ENCODE peak calls at places on chromosomes 5 and 9, in seven cellular contexts. One of them, this sample, is unnamed.

GRCh38 chr5:11681796-11682195 is 222.4 kb downstream of the CTNND2 start:
- DNase-seq in omental fat pad: no peak
- DNase-seq in neural crest cell: no peak
- DNase-seq in OCI-M1: no peak
- DNase-seq in globus pallidus: no peak
- DNase-seq in NCI-H2081: no peak
- DNase-seq in AG20443: no peak
- DNase-seq in this sample: no peak

GRCh38 chr5:61416010-61416409 is 84.0 kb downstream of the ZSWIM6 start:
- DNase-seq in omental fat pad: no peak
- DNase-seq in globus pallidus: no peak
- DNase-seq in NCI-H2081: no peak
- DNase-seq in AG20443: no peak
- DNase-seq in neural crest cell: no peak
- DNase-seq in OCI-M1: no peak
- DNase-seq in this sample: no peak

GRCh38 chr5:37086466-37087178 is 162.6 kb downstream of the CPLANE1 start:
- DNase-seq in neural crest cell: no peak
- DNase-seq in NCI-H2081: peak; percentile 50
- DNase-seq in omental fat pad: no peak
- DNase-seq in globus pallidus: no peak
- DNase-seq in OCI-M1: no peak
- DNase-seq in AG20443: no peak
- DNase-seq in this sample: no peak

GRCh38 chr9:13278023-13278367 is 1.5 kb downstream of the MPDZ start:
- DNase-seq in OCI-M1: no peak
- DNase-seq in AG20443: no peak
- DNase-seq in omental fat pad: no peak
- DNase-seq in globus pallidus: no peak
- DNase-seq in neural crest cell: no peak
- DNase-seq in NCI-H2081: peak; percentile 61
- DNase-seq in this sample: peak; percentile 67

GRCh38 chr5:122493091-122493775 is 181.2 kb downstream of the SNCAIP start:
- DNase-seq in NCI-H2081: peak; percentile 89
- DNase-seq in omental fat pad: no peak
- DNase-seq in globus pallidus: peak; percentile 26
- DNase-seq in neural crest cell: no peak
- DNase-seq in OCI-M1: peak; percentile 17
- DNase-seq in AG20443: no peak
- DNase-seq in this sample: no peak

GRCh38 chr5:127040779-127041520 is 10.6 kb upstream of the MARCHF3 start:
- DNase-seq in globus pallidus: no peak
- DNase-seq in neural crest cell: no peak
- DNase-seq in omental fat pad: no peak
- DNase-seq in NCI-H2081: peak; percentile 33
- DNase-seq in OCI-M1: no peak
- DNase-seq in AG20443: no peak
- DNase-seq in this sample: peak; percentile 95

GRCh38 chr5:98774192-98775046 is 956 bp downstream of the RGMB start:
- DNase-seq in neural crest cell: peak; percentile 37
- DNase-seq in omental fat pad: peak; percentile 34
- DNase-seq in AG20443: no peak
- DNase-seq in OCI-M1: peak; percentile 82
- DNase-seq in globus pallidus: peak; percentile 32
- DNase-seq in NCI-H2081: peak; percentile 78
- DNase-seq in this sample: no peak

GRCh38 chr9:38036359-38037084 is 32.5 kb downstream of the SHB start:
- DNase-seq in OCI-M1: no peak
- DNase-seq in globus pallidus: no peak
- DNase-seq in omental fat pad: no peak
- DNase-seq in neural crest cell: no peak
- DNase-seq in AG20443: peak; percentile 82
- DNase-seq in NCI-H2081: no peak
- DNase-seq in this sample: no peak

GRCh38 chr5:179738725-179739124 is 6.1 kb downstream of the MAML1 start:
- DNase-seq in globus pallidus: no peak
- DNase-seq in NCI-H2081: no peak
- DNase-seq in AG20443: no peak
- DNase-seq in OCI-M1: no peak
- DNase-seq in neural crest cell: no peak
- DNase-seq in omental fat pad: no peak
- DNase-seq in this sample: no peak

GRCh38 chr9:89410709-89411111 is 87.2 kb downstream of the SEMA4D start:
- DNase-seq in globus pallidus: no peak
- DNase-seq in NCI-H2081: no peak
- DNase-seq in neural crest cell: no peak
- DNase-seq in omental fat pad: no peak
- DNase-seq in OCI-M1: peak; percentile 26
- DNase-seq in AG20443: no peak
- DNase-seq in this sample: no peak

GRCh38 chr9:108551030-108551964 is 304.5 kb downstream of the ACTL7B start:
- DNase-seq in AG20443: peak; percentile 87
- DNase-seq in globus pallidus: no peak
- DNase-seq in OCI-M1: no peak
- DNase-seq in neural crest cell: no peak
- DNase-seq in omental fat pad: no peak
- DNase-seq in NCI-H2081: no peak
- DNase-seq in this sample: no peak

GRCh38 chr9:16276866-16277265 is 593.6 kb downstream of the BNC2 start:
- DNase-seq in NCI-H2081: no peak
- DNase-seq in OCI-M1: no peak
- DNase-seq in neural crest cell: no peak
- DNase-seq in globus pallidus: no peak
- DNase-seq in AG20443: no peak
- DNase-seq in omental fat pad: no peak
- DNase-seq in this sample: no peak

GRCh38 chr5:65882278-65882677 is 44.1 kb upstream of the ERBIN start:
- DNase-seq in OCI-M1: peak; percentile 40
- DNase-seq in globus pallidus: no peak
- DNase-seq in NCI-H2081: no peak
- DNase-seq in neural crest cell: no peak
- DNase-seq in omental fat pad: no peak
- DNase-seq in AG20443: no peak
- DNase-seq in this sample: no peak

GRCh38 chr5:83270311-83270710 is 193.0 kb downstream of the XRCC4 start:
- DNase-seq in OCI-M1: no peak
- DNase-seq in omental fat pad: no peak
- DNase-seq in AG20443: no peak
- DNase-seq in globus pallidus: no peak
- DNase-seq in NCI-H2081: no peak
- DNase-seq in neural crest cell: no peak
- DNase-seq in this sample: no peak

GRCh38 chr9:2307480-2307879 is 292.3 kb downstream of the SMARCA2 start:
- DNase-seq in AG20443: peak; percentile 77
- DNase-seq in neural crest cell: no peak
- DNase-seq in OCI-M1: no peak
- DNase-seq in globus pallidus: no peak
- DNase-seq in omental fat pad: no peak
- DNase-seq in NCI-H2081: peak; percentile 23
- DNase-seq in this sample: peak; percentile 46

GRCh38 chr5:88889165-88890069 is 6.4 kb upstream of the MEF2C start:
- DNase-seq in neural crest cell: peak; percentile 33
- DNase-seq in NCI-H2081: peak; percentile 78
- DNase-seq in omental fat pad: no peak
- DNase-seq in AG20443: peak; percentile 53
- DNase-seq in OCI-M1: peak; percentile 80
- DNase-seq in globus pallidus: no peak
- DNase-seq in this sample: peak; percentile 64

GRCh38 chr9:8268881-8269280 is 469.3 kb upstream of the DMAC1 start:
- DNase-seq in globus pallidus: no peak
- DNase-seq in omental fat pad: no peak
- DNase-seq in OCI-M1: no peak
- DNase-seq in neural crest cell: no peak
- DNase-seq in NCI-H2081: no peak
- DNase-seq in AG20443: no peak
- DNase-seq in this sample: no peak

GRCh38 chr5:22780756-22781155 is 72.4 kb downstream of the CDH12 start:
- DNase-seq in globus pallidus: no peak
- DNase-seq in NCI-H2081: peak; percentile 90
- DNase-seq in AG20443: no peak
- DNase-seq in neural crest cell: no peak
- DNase-seq in OCI-M1: no peak
- DNase-seq in omental fat pad: no peak
- DNase-seq in this sample: no peak

GRCh38 chr5:175896641-175897040 is 25.3 kb downstream of the CPLX2 start:
- DNase-seq in OCI-M1: no peak
- DNase-seq in omental fat pad: no peak
- DNase-seq in AG20443: no peak
- DNase-seq in globus pallidus: no peak
- DNase-seq in NCI-H2081: no peak
- DNase-seq in neural crest cell: no peak
- DNase-seq in this sample: no peak